ENCODE peak calls at places on chromosomes 13 and 19, in nine cellular contexts. S is NCI-H146; X is left kidney; L is HEK293T; G is LoVo; Z is NAMALWA; K is NCI-H1092 treated with DMSO at 0.1 percent for 48 hours; B is activated CD8-positive, alpha-beta T cell treated with anti-CD3 and anti-CD28 coated beads, Interleukin-2, amount 10 ng/mL, durations not matched to agents 7 days and 5 days; O is Peyer's patch. C is an unnamed sample.

GRCh38 chr19:44657211-44657921 is 13.7 kb downstream of the PVR start:
- DNase-seq in K (no peak), S (peak; percentile 61), G (peak; percentile 42), B (peak; percentile 76), Z (peak; percentile 84), L (peak; percentile 70), X (peak; percentile 88), O (peak; percentile 85), C (peak; percentile 63)

GRCh38 chr19:2055871-2056809 is 5.1 kb upstream of the MKNK2 start:
- DNase-seq in X (peak; percentile 80), K (no peak), L (no peak), S (no peak), G (no peak), Z (no peak), B (peak; percentile 62), O (peak; percentile 82), C (no peak)

GRCh38 chr19:4337906-4338440 is 654 bp downstream of the STAP2 start:
- DNase-seq in G (peak; percentile 14), Z (no peak), K (peak; percentile 14), B (no peak), O (peak; percentile 74), S (peak; percentile 21), L (no peak), X (peak; percentile 64), C (no peak)

GRCh38 chr13:112652512-112653458 is 37.1 kb upstream of the ATP11A start:
- DNase-seq in Z (no peak), B (no peak), K (no peak), L (no peak), S (no peak), G (no peak), X (no peak), O (no peak), C (no peak)

GRCh38 chr13:111960152-111960772 is 106.7 kb upstream of the SOX1 start:
- DNase-seq in L (no peak), B (no peak), Z (no peak), S (no peak), K (no peak), G (no peak), O (no peak), X (no peak), C (no peak)

GRCh38 chr19:5542665-5543064 is 25.1 kb downstream of the TINCR start:
- DNase-seq in X (no peak), K (no peak), Z (no peak), S (no peak), O (no peak), L (no peak), G (no peak), B (no peak), C (no peak)

GRCh38 chr13:86825410-86825809 is 845.8 kb upstream of the SLITRK5 start:
- DNase-seq in G (no peak), L (no peak), X (no peak), Z (no peak), S (no peak), K (no peak), O (no peak), B (no peak), C (no peak)

GRCh38 chr19:15962319-15962718 is 13.5 kb downstream of the OR10H4 start:
- DNase-seq in X (no peak), O (no peak), B (no peak), G (peak; percentile 29), Z (peak; percentile 18), L (no peak), K (no peak), S (no peak), C (no peak)

GRCh38 chr13:74681891-74682290 is 547.7 kb upstream of the KLF12 start:
- DNase-seq in Z (no peak), K (no peak), S (no peak), B (no peak), G (no peak), X (no peak), O (no peak), L (no peak), C (no peak)

GRCh38 chr13:64278493-64278892 is 2862.8 kb upstream of the PCDH20 start:
- DNase-seq in X (no peak), K (no peak), O (no peak), L (no peak), S (no peak), Z (no peak), B (no peak), G (no peak), C (no peak)

GRCh38 chr13:36997716-36998427 is 1.3 kb downstream of the ALG5 start:
- DNase-seq in Z (no peak), X (no peak), B (no peak), O (no peak), L (no peak), S (no peak), G (no peak), K (no peak), C (no peak)

GRCh38 chr19:2680808-2681207 is 21.7 kb downstream of the GNG7 start:
- DNase-seq in G (no peak), S (no peak), X (no peak), B (no peak), Z (peak; percentile 96), O (peak; percentile 73), K (no peak), L (no peak), C (no peak)

C was measured in NT2/D1.